ENCODE peak calls at places on chromosomes 3 and 15, in nine cellular contexts. One of them, this sample, is unnamed.

GRCh38 chr3:2653706-2654105 is 456.5 kb downstream of the IL5RA start:
- DNase-seq in nephron progenitor cell: no peak
- DNase-seq in upper lobe of right lung: no peak
- DNase-seq in astrocyte of the spinal cord: no peak
- DNase-seq in progenitor cell of endocrine pancreas: no peak
- DNase-seq in HFF-Myc: no peak
- DNase-seq in fibroblast of mammary gland: no peak
- DNase-seq in hepatocyte: no peak
- DNase-seq in right lobe of liver: no peak
- DNase-seq in this sample: no peak

GRCh38 chr3:149339931-149340309 is 6.5 kb upstream of the TM4SF18 start:
- DNase-seq in nephron progenitor cell: no peak
- DNase-seq in upper lobe of right lung: peak
- DNase-seq in astrocyte of the spinal cord: peak
- DNase-seq in progenitor cell of endocrine pancreas: no peak
- DNase-seq in HFF-Myc: peak
- DNase-seq in fibroblast of mammary gland: peak
- DNase-seq in hepatocyte: peak
- DNase-seq in right lobe of liver: peak
- DNase-seq in this sample: no peak

GRCh38 chr3:28286595-28286994 is 45.2 kb downstream of the CMC1 start:
- DNase-seq in nephron progenitor cell: no peak
- DNase-seq in upper lobe of right lung: no peak
- DNase-seq in astrocyte of the spinal cord: peak
- DNase-seq in progenitor cell of endocrine pancreas: no peak
- DNase-seq in HFF-Myc: no peak
- DNase-seq in fibroblast of mammary gland: peak
- DNase-seq in hepatocyte: peak
- DNase-seq in right lobe of liver: no peak
- DNase-seq in this sample: no peak

GRCh38 chr15:65033659-65034269 is 4.3 kb upstream of the MTFMT start:
- DNase-seq in nephron progenitor cell: no peak
- DNase-seq in upper lobe of right lung: no peak
- DNase-seq in astrocyte of the spinal cord: peak
- DNase-seq in progenitor cell of endocrine pancreas: no peak
- DNase-seq in HFF-Myc: peak
- DNase-seq in fibroblast of mammary gland: peak
- DNase-seq in hepatocyte: peak
- DNase-seq in right lobe of liver: no peak
- DNase-seq in this sample: no peak

GRCh38 chr3:65595222-65595996 is 443.3 kb downstream of the MAGI1 start:
- DNase-seq in nephron progenitor cell: no peak
- DNase-seq in upper lobe of right lung: no peak
- DNase-seq in astrocyte of the spinal cord: no peak
- DNase-seq in progenitor cell of endocrine pancreas: no peak
- DNase-seq in HFF-Myc: no peak
- DNase-seq in fibroblast of mammary gland: no peak
- DNase-seq in hepatocyte: no peak
- DNase-seq in right lobe of liver: no peak
- DNase-seq in this sample: no peak

GRCh38 chr15:62469478-62469873 is 304.4 kb upstream of the C2CD4B start:
- DNase-seq in nephron progenitor cell: no peak
- DNase-seq in upper lobe of right lung: no peak
- DNase-seq in astrocyte of the spinal cord: no peak
- DNase-seq in progenitor cell of endocrine pancreas: no peak
- DNase-seq in HFF-Myc: no peak
- DNase-seq in fibroblast of mammary gland: peak
- DNase-seq in hepatocyte: no peak
- DNase-seq in right lobe of liver: no peak
- DNase-seq in this sample: no peak

GRCh38 chr3:171770689-171771620 is 39.3 kb downstream of the PLD1 start:
- DNase-seq in nephron progenitor cell: peak
- DNase-seq in upper lobe of right lung: no peak
- DNase-seq in astrocyte of the spinal cord: peak
- DNase-seq in progenitor cell of endocrine pancreas: no peak
- DNase-seq in HFF-Myc: peak
- DNase-seq in fibroblast of mammary gland: peak
- DNase-seq in hepatocyte: peak
- DNase-seq in right lobe of liver: no peak
- DNase-seq in this sample: no peak

GRCh38 chr3:194401346-194401745 is 2.3 kb upstream of the GP5 start:
- DNase-seq in nephron progenitor cell: no peak
- DNase-seq in upper lobe of right lung: no peak
- DNase-seq in astrocyte of the spinal cord: no peak
- DNase-seq in progenitor cell of endocrine pancreas: no peak
- DNase-seq in HFF-Myc: no peak
- DNase-seq in fibroblast of mammary gland: no peak
- DNase-seq in hepatocyte: no peak
- DNase-seq in right lobe of liver: no peak
- DNase-seq in this sample: no peak

GRCh38 chr3:78148986-78149717 is 1109.3 kb downstream of the ROBO2 start:
- DNase-seq in nephron progenitor cell: no peak
- DNase-seq in upper lobe of right lung: no peak
- DNase-seq in astrocyte of the spinal cord: peak
- DNase-seq in progenitor cell of endocrine pancreas: no peak
- DNase-seq in HFF-Myc: no peak
- DNase-seq in fibroblast of mammary gland: no peak
- DNase-seq in hepatocyte: no peak
- DNase-seq in right lobe of liver: no peak
- DNase-seq in this sample: no peak

GRCh38 chr3:3802021-3802420 is 2.8 kb downstream of the LRRN1 start:
- DNase-seq in nephron progenitor cell: peak
- DNase-seq in upper lobe of right lung: no peak
- DNase-seq in astrocyte of the spinal cord: no peak
- DNase-seq in progenitor cell of endocrine pancreas: no peak
- DNase-seq in HFF-Myc: no peak
- DNase-seq in fibroblast of mammary gland: no peak
- DNase-seq in hepatocyte: peak
- DNase-seq in right lobe of liver: no peak
- DNase-seq in this sample: peak

GRCh38 chr3:170483485-170484262 is 65.0 kb downstream of the CLDN11 start:
- DNase-seq in nephron progenitor cell: no peak
- DNase-seq in upper lobe of right lung: no peak
- DNase-seq in astrocyte of the spinal cord: no peak
- DNase-seq in progenitor cell of endocrine pancreas: no peak
- DNase-seq in HFF-Myc: no peak
- DNase-seq in fibroblast of mammary gland: peak
- DNase-seq in hepatocyte: no peak
- DNase-seq in right lobe of liver: no peak
- DNase-seq in this sample: no peak
- TF ChIP-seq CTCF in nephron progenitor cell: no peak
- TF ChIP-seq CTCF in upper lobe of right lung: no peak
- TF ChIP-seq CTCF in astrocyte of the spinal cord: peak
- TF ChIP-seq CTCF in progenitor cell of endocrine pancreas: peak
- TF ChIP-seq CTCF in HFF-Myc: peak
- TF ChIP-seq CTCF in fibroblast of mammary gland: peak
- TF ChIP-seq CTCF in hepatocyte: no peak
- TF ChIP-seq CTCF in right lobe of liver: no peak
- TF ChIP-seq CTCF in this sample: peak

DNA sequence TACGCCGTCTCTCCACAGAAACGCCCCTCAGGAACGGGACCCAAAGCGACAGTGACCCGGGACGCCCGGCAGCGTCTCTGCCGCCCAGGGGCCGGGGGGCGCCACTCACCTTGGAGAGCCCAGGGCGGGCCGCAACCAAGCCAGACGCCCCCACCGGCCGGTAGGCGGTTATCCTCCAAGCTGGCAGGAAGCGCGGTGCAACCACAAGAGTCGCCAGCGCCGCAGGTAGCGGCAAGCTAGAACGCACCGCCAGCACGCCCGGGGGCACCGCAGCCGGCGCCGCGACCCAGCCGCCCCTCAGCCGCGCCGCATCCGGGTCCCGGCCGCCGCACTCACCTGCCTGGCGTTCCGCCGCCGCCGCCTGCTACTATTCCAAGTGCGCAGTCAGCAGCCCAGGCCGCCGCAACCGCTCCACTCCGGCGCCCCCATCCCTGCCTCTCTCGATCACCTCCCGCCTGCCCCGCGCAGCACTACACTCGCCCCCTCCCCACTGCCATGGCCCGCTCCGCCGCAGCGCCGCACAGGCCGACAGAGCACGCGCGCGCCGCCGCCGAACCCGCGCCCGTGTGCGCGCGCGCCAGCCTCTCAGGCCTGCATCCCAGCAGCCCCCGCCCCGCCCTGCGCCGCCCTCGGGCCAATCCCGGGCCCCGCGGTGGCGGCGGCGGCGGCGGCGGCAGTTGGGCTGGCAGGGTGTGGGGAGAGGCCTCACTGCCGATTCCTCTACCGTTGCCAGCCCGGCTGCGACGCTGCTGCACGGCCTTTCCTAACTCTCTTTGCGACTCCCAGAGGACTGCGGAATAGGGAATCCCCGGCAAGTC is at the start of gene PIK3CB:
- DNase-seq in nephron progenitor cell: peak
- DNase-seq in upper lobe of right lung: peak
- DNase-seq in astrocyte of the spinal cord: peak
- DNase-seq in progenitor cell of endocrine pancreas: peak
- DNase-seq in HFF-Myc: no peak
- DNase-seq in fibroblast of mammary gland: peak
- DNase-seq in hepatocyte: peak
- DNase-seq in right lobe of liver: peak
- DNase-seq in this sample: peak
- TF ChIP-seq CTCF in nephron progenitor cell: no peak
- TF ChIP-seq CTCF in upper lobe of right lung: peak
- TF ChIP-seq CTCF in astrocyte of the spinal cord: peak
- TF ChIP-seq CTCF in progenitor cell of endocrine pancreas: peak
- TF ChIP-seq CTCF in HFF-Myc: no peak
- TF ChIP-seq CTCF in fibroblast of mammary gland: no peak
- TF ChIP-seq CTCF in hepatocyte: peak
- TF ChIP-seq CTCF in right lobe of liver: peak
- TF ChIP-seq CTCF in this sample: peak

GRCh38 chr15:73249499-73249898 is 119.3 kb downstream of the HCN4 start:
- DNase-seq in nephron progenitor cell: no peak
- DNase-seq in upper lobe of right lung: no peak
- DNase-seq in astrocyte of the spinal cord: no peak
- DNase-seq in progenitor cell of endocrine pancreas: no peak
- DNase-seq in HFF-Myc: no peak
- DNase-seq in fibroblast of mammary gland: no peak
- DNase-seq in hepatocyte: no peak
- DNase-seq in right lobe of liver: no peak
- DNase-seq in this sample: no peak
- TF ChIP-seq CTCF in nephron progenitor cell: no peak
- TF ChIP-seq CTCF in upper lobe of right lung: no peak
- TF ChIP-seq CTCF in astrocyte of the spinal cord: no peak
- TF ChIP-seq CTCF in progenitor cell of endocrine pancreas: peak
- TF ChIP-seq CTCF in HFF-Myc: no peak
- TF ChIP-seq CTCF in fibroblast of mammary gland: no peak
- TF ChIP-seq CTCF in hepatocyte: no peak
- TF ChIP-seq CTCF in right lobe of liver: no peak
- TF ChIP-seq CTCF in this sample: peak

GRCh38 chr3:137792633-137793271 is 28.6 kb downstream of the SOX14 start:
- DNase-seq in nephron progenitor cell: no peak
- DNase-seq in upper lobe of right lung: no peak
- DNase-seq in astrocyte of the spinal cord: no peak
- DNase-seq in progenitor cell of endocrine pancreas: no peak
- DNase-seq in HFF-Myc: peak
- DNase-seq in fibroblast of mammary gland: peak
- DNase-seq in hepatocyte: peak
- DNase-seq in right lobe of liver: no peak
- DNase-seq in this sample: peak
- TF ChIP-seq CTCF in nephron progenitor cell: peak
- TF ChIP-seq CTCF in upper lobe of right lung: peak
- TF ChIP-seq CTCF in astrocyte of the spinal cord: peak
- TF ChIP-seq CTCF in progenitor cell of endocrine pancreas: peak
- TF ChIP-seq CTCF in HFF-Myc: peak
- TF ChIP-seq CTCF in fibroblast of mammary gland: peak
- TF ChIP-seq CTCF in hepatocyte: peak
- TF ChIP-seq CTCF in right lobe of liver: peak
- TF ChIP-seq CTCF in this sample: peak

DNA sequence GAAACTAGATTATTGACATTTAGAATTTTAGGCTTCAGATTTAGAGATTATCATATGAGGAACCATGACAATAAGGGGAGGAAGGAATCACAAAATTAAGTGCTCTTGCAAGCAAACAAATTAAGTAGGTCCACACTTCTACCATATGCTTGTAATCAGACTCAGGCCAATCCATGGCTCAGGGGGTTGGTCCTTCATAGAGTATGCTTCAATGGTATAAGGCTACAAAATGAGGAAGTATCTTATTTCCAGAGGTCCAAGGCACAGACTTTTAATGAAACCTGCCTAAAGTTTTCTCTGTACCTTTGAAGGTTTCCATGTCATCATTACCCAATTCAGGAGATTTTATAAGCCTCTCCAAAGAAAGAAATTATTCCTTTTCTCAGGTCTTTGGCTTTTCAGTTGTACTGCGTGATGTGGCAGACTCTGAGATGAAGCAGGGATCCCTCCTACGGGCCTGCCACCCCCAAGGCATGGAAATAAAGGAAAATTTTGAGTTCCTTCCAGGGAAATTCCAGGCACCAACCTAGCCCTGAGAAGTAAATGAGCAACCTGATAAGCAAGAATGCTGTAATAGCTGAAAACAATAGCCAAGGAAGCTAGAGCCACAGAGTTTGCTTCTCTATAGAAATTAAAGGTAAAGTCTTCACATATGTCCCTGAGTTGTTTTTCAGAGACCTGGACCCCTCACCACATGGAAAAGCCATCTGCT is 36.3 kb downstream of the SERPINI2 start:
- DNase-seq in nephron progenitor cell: no peak
- DNase-seq in upper lobe of right lung: no peak
- DNase-seq in astrocyte of the spinal cord: no peak
- DNase-seq in progenitor cell of endocrine pancreas: no peak
- DNase-seq in HFF-Myc: no peak
- DNase-seq in fibroblast of mammary gland: no peak
- DNase-seq in hepatocyte: no peak
- DNase-seq in right lobe of liver: no peak
- DNase-seq in this sample: no peak
- TF ChIP-seq CTCF in nephron progenitor cell: no peak
- TF ChIP-seq CTCF in upper lobe of right lung: no peak
- TF ChIP-seq CTCF in astrocyte of the spinal cord: no peak
- TF ChIP-seq CTCF in progenitor cell of endocrine pancreas: no peak
- TF ChIP-seq CTCF in HFF-Myc: no peak
- TF ChIP-seq CTCF in fibroblast of mammary gland: no peak
- TF ChIP-seq CTCF in hepatocyte: no peak
- TF ChIP-seq CTCF in right lobe of liver: no peak
- TF ChIP-seq CTCF in this sample: no peak

DNA sequence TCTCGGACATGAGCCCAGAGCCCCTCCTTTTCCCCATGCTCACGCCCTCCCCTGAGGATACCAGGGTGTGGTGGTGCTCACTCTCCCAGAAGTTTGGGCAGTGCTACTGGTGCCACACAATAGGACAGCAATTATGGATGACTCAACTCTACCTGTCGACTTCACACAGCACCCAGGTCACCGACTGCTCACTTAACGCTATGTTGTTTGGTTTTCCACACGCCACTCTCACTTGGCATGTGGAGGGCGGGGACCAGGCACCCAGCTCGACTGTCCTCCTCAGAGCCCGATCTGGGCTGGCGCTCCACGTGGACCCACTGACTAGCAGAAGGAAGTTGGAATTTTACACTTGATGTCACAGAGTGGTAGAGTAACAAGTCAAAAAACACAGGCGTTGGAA is 30.9 kb downstream of the STIMATE start:
- DNase-seq in nephron progenitor cell: no peak
- DNase-seq in upper lobe of right lung: no peak
- DNase-seq in astrocyte of the spinal cord: no peak
- DNase-seq in progenitor cell of endocrine pancreas: no peak
- DNase-seq in HFF-Myc: no peak
- DNase-seq in fibroblast of mammary gland: no peak
- DNase-seq in hepatocyte: no peak
- DNase-seq in right lobe of liver: no peak
- DNase-seq in this sample: no peak
- TF ChIP-seq CTCF in nephron progenitor cell: no peak
- TF ChIP-seq CTCF in upper lobe of right lung: no peak
- TF ChIP-seq CTCF in astrocyte of the spinal cord: no peak
- TF ChIP-seq CTCF in progenitor cell of endocrine pancreas: no peak
- TF ChIP-seq CTCF in HFF-Myc: no peak
- TF ChIP-seq CTCF in fibroblast of mammary gland: no peak
- TF ChIP-seq CTCF in hepatocyte: no peak
- TF ChIP-seq CTCF in right lobe of liver: no peak
- TF ChIP-seq CTCF in this sample: no peak

This sample was measured in glutamatergic neuron.